ENCODE peak calls at places on chromosomes 3 and 15, in eight cellular contexts. One of them, this sample, is unnamed.

GRCh38 chr15:33586791-33587697 is 276.3 kb downstream of the RYR3 start:
- DNase-seq in CD4-positive, alpha-beta memory T cell: no peak
- DNase-seq in aorta: no peak
- DNase-seq in Karpas-422: no peak
- DNase-seq in AG09309: no peak
- DNase-seq in K562: no peak
- DNase-seq in stomach: no peak
- DNase-seq in fibroblast of mammary gland: no peak
- DNase-seq in this sample: no peak

GRCh38 chr3:129619726-129620162 is 13.3 kb upstream of the PLXND1 start:
- DNase-seq in CD4-positive, alpha-beta memory T cell: no peak
- DNase-seq in aorta: peak
- DNase-seq in Karpas-422: no peak
- DNase-seq in AG09309: no peak
- DNase-seq in K562: no peak
- DNase-seq in stomach: no peak
- DNase-seq in fibroblast of mammary gland: no peak
- DNase-seq in this sample: no peak

GRCh38 chr3:127690823-127691452 is 18.2 kb downstream of the ABTB1 start:
- DNase-seq in CD4-positive, alpha-beta memory T cell: no peak
- DNase-seq in aorta: peak
- DNase-seq in Karpas-422: peak
- DNase-seq in AG09309: no peak
- DNase-seq in K562: no peak
- DNase-seq in stomach: peak
- DNase-seq in fibroblast of mammary gland: peak
- DNase-seq in this sample: peak

GRCh38 chr15:53522878-53523455 is 236.5 kb downstream of the WDR72 start:
- DNase-seq in CD4-positive, alpha-beta memory T cell: no peak
- DNase-seq in aorta: no peak
- DNase-seq in Karpas-422: no peak
- DNase-seq in AG09309: no peak
- DNase-seq in K562: no peak
- DNase-seq in stomach: no peak
- DNase-seq in fibroblast of mammary gland: no peak
- DNase-seq in this sample: no peak

GRCh38 chr3:194588236-194588635 is 45.0 kb downstream of the TMEM44 start:
- DNase-seq in CD4-positive, alpha-beta memory T cell: no peak
- DNase-seq in aorta: no peak
- DNase-seq in Karpas-422: no peak
- DNase-seq in AG09309: no peak
- DNase-seq in K562: no peak
- DNase-seq in stomach: no peak
- DNase-seq in fibroblast of mammary gland: no peak
- DNase-seq in this sample: no peak

GRCh38 chr15:80779658-80780415 is 667 bp downstream of the CEMIP start:
- DNase-seq in CD4-positive, alpha-beta memory T cell: no peak
- DNase-seq in aorta: no peak
- DNase-seq in Karpas-422: no peak
- DNase-seq in AG09309: no peak
- DNase-seq in K562: no peak
- DNase-seq in stomach: no peak
- DNase-seq in fibroblast of mammary gland: peak
- DNase-seq in this sample: peak

GRCh38 chr3:139630532-139630931 is 47.2 kb downstream of the NMNAT3 start:
- DNase-seq in CD4-positive, alpha-beta memory T cell: no peak
- DNase-seq in aorta: no peak
- DNase-seq in Karpas-422: no peak
- DNase-seq in AG09309: no peak
- DNase-seq in K562: no peak
- DNase-seq in stomach: no peak
- DNase-seq in fibroblast of mammary gland: no peak
- DNase-seq in this sample: no peak

GRCh38 chr3:62128028-62128427 is 245.3 kb downstream of the FEZF2 start:
- DNase-seq in CD4-positive, alpha-beta memory T cell: no peak
- DNase-seq in aorta: no peak
- DNase-seq in Karpas-422: no peak
- DNase-seq in AG09309: peak
- DNase-seq in K562: no peak
- DNase-seq in stomach: no peak
- DNase-seq in fibroblast of mammary gland: peak
- DNase-seq in this sample: no peak

GRCh38 chr3:61768284-61769012 is 207.1 kb downstream of the PTPRG start:
- DNase-seq in CD4-positive, alpha-beta memory T cell: no peak
- DNase-seq in aorta: no peak
- DNase-seq in Karpas-422: no peak
- DNase-seq in AG09309: peak
- DNase-seq in K562: no peak
- DNase-seq in stomach: no peak
- DNase-seq in fibroblast of mammary gland: peak
- DNase-seq in this sample: peak

GRCh38 chr3:103991461-103992115 is 1375.1 kb upstream of the ALCAM start:
- DNase-seq in CD4-positive, alpha-beta memory T cell: no peak
- DNase-seq in aorta: no peak
- DNase-seq in Karpas-422: peak
- DNase-seq in AG09309: no peak
- DNase-seq in K562: no peak
- DNase-seq in stomach: no peak
- DNase-seq in fibroblast of mammary gland: peak
- DNase-seq in this sample: peak

GRCh38 chr15:60062826-60063225 is 58.7 kb downstream of the FOXB1 start:
- DNase-seq in CD4-positive, alpha-beta memory T cell: no peak
- DNase-seq in aorta: no peak
- DNase-seq in Karpas-422: no peak
- DNase-seq in AG09309: no peak
- DNase-seq in K562: no peak
- DNase-seq in stomach: no peak
- DNase-seq in fibroblast of mammary gland: peak
- DNase-seq in this sample: peak

GRCh38 chr15:92683511-92683834 is 27.9 kb upstream of the FAM174B start:
- DNase-seq in CD4-positive, alpha-beta memory T cell: no peak
- DNase-seq in aorta: no peak
- DNase-seq in Karpas-422: no peak
- DNase-seq in AG09309: no peak
- DNase-seq in K562: peak
- DNase-seq in stomach: peak
- DNase-seq in fibroblast of mammary gland: peak
- DNase-seq in this sample: peak

GRCh38 chr3:159711560-159712333 is 276.9 kb upstream of the IL12A start:
- DNase-seq in CD4-positive, alpha-beta memory T cell: no peak
- DNase-seq in aorta: peak
- DNase-seq in Karpas-422: no peak
- DNase-seq in AG09309: peak
- DNase-seq in K562: no peak
- DNase-seq in stomach: no peak
- DNase-seq in fibroblast of mammary gland: peak
- DNase-seq in this sample: peak

GRCh38 chr3:183975981-183976662 is 41.6 kb downstream of the ABCC5 start:
- DNase-seq in CD4-positive, alpha-beta memory T cell: no peak
- DNase-seq in aorta: no peak
- DNase-seq in Karpas-422: no peak
- DNase-seq in AG09309: no peak
- DNase-seq in K562: peak
- DNase-seq in stomach: no peak
- DNase-seq in fibroblast of mammary gland: peak
- DNase-seq in this sample: peak

GRCh38 chr3:152328841-152329240 is 60.1 kb downstream of the MBNL1 start:
- DNase-seq in CD4-positive, alpha-beta memory T cell: no peak
- DNase-seq in aorta: no peak
- DNase-seq in Karpas-422: no peak
- DNase-seq in AG09309: peak
- DNase-seq in K562: no peak
- DNase-seq in stomach: no peak
- DNase-seq in fibroblast of mammary gland: peak
- DNase-seq in this sample: peak

GRCh38 chr15:78540955-78541743 is 905 bp downstream of the PSMA4 start:
- DNase-seq in CD4-positive, alpha-beta memory T cell: peak
- DNase-seq in aorta: no peak
- DNase-seq in Karpas-422: peak
- DNase-seq in AG09309: no peak
- DNase-seq in K562: peak
- DNase-seq in stomach: no peak
- DNase-seq in fibroblast of mammary gland: no peak
- DNase-seq in this sample: peak

GRCh38 chr3:173932624-173933023 is 535.1 kb downstream of the NLGN1 start:
- DNase-seq in CD4-positive, alpha-beta memory T cell: no peak
- DNase-seq in aorta: no peak
- DNase-seq in Karpas-422: no peak
- DNase-seq in AG09309: peak
- DNase-seq in K562: no peak
- DNase-seq in stomach: no peak
- DNase-seq in fibroblast of mammary gland: peak
- DNase-seq in this sample: peak

GRCh38 chr3:188889070-188889491 is 282.7 kb upstream of the TPRG1 start:
- DNase-seq in CD4-positive, alpha-beta memory T cell: no peak
- DNase-seq in aorta: no peak
- DNase-seq in Karpas-422: no peak
- DNase-seq in AG09309: no peak
- DNase-seq in K562: no peak
- DNase-seq in stomach: no peak
- DNase-seq in fibroblast of mammary gland: peak
- DNase-seq in this sample: no peak

GRCh38 chr15:67400890-67401289 is 120.0 kb upstream of the C15orf61 start:
- DNase-seq in CD4-positive, alpha-beta memory T cell: no peak
- DNase-seq in aorta: no peak
- DNase-seq in Karpas-422: no peak
- DNase-seq in AG09309: no peak
- DNase-seq in K562: no peak
- DNase-seq in stomach: no peak
- DNase-seq in fibroblast of mammary gland: no peak
- DNase-seq in this sample: no peak

GRCh38 chr15:69462030-69462492 is 9.4 kb downstream of the RPLP1 start:
- DNase-seq in CD4-positive, alpha-beta memory T cell: no peak
- DNase-seq in aorta: peak
- DNase-seq in Karpas-422: no peak
- DNase-seq in AG09309: no peak
- DNase-seq in K562: no peak
- DNase-seq in stomach: peak
- DNase-seq in fibroblast of mammary gland: no peak
- DNase-seq in this sample: no peak

GRCh38 chr3:60079076-60079475 is 1029.3 kb upstream of the CFAP20DC start:
- DNase-seq in CD4-positive, alpha-beta memory T cell: no peak
- DNase-seq in aorta: no peak
- DNase-seq in Karpas-422: no peak
- DNase-seq in AG09309: no peak
- DNase-seq in K562: no peak
- DNase-seq in stomach: no peak
- DNase-seq in fibroblast of mammary gland: no peak
- DNase-seq in this sample: no peak

GRCh38 chr3:25465266-25465860 is 37.3 kb downstream of the RARB start:
- DNase-seq in CD4-positive, alpha-beta memory T cell: no peak
- DNase-seq in aorta: no peak
- DNase-seq in Karpas-422: no peak
- DNase-seq in AG09309: no peak
- DNase-seq in K562: no peak
- DNase-seq in stomach: no peak
- DNase-seq in fibroblast of mammary gland: no peak
- DNase-seq in this sample: no peak

GRCh38 chr3:160968731-160969130 is 136.4 kb downstream of the B3GALNT1 start:
- DNase-seq in CD4-positive, alpha-beta memory T cell: no peak
- DNase-seq in aorta: no peak
- DNase-seq in Karpas-422: no peak
- DNase-seq in AG09309: no peak
- DNase-seq in K562: no peak
- DNase-seq in stomach: no peak
- DNase-seq in fibroblast of mammary gland: peak
- DNase-seq in this sample: peak

GRCh38 chr3:24254649-24255048 is 240.0 kb downstream of the THRB start:
- DNase-seq in CD4-positive, alpha-beta memory T cell: no peak
- DNase-seq in aorta: no peak
- DNase-seq in Karpas-422: no peak
- DNase-seq in AG09309: no peak
- DNase-seq in K562: no peak
- DNase-seq in stomach: no peak
- DNase-seq in fibroblast of mammary gland: peak
- DNase-seq in this sample: peak

GRCh38 chr3:170614214-170614966 is 28.5 kb upstream of the SLC7A14 start:
- DNase-seq in CD4-positive, alpha-beta memory T cell: no peak
- DNase-seq in aorta: no peak
- DNase-seq in Karpas-422: no peak
- DNase-seq in AG09309: peak
- DNase-seq in K562: no peak
- DNase-seq in stomach: no peak
- DNase-seq in fibroblast of mammary gland: peak
- DNase-seq in this sample: peak

GRCh38 chr3:183265713-183266417 is 12.8 kb downstream of the B3GNT5 start:
- DNase-seq in CD4-positive, alpha-beta memory T cell: no peak
- DNase-seq in aorta: no peak
- DNase-seq in Karpas-422: no peak
- DNase-seq in AG09309: no peak
- DNase-seq in K562: no peak
- DNase-seq in stomach: peak
- DNase-seq in fibroblast of mammary gland: peak
- DNase-seq in this sample: peak

GRCh38 chr15:71152542-71152941 is 37.3 kb downstream of the THSD4 start:
- DNase-seq in CD4-positive, alpha-beta memory T cell: no peak
- DNase-seq in aorta: no peak
- DNase-seq in Karpas-422: no peak
- DNase-seq in AG09309: no peak
- DNase-seq in K562: no peak
- DNase-seq in stomach: no peak
- DNase-seq in fibroblast of mammary gland: no peak
- DNase-seq in this sample: no peak

GRCh38 chr3:71504250-71505036 is 79.1 kb downstream of the FOXP1 start:
- DNase-seq in CD4-positive, alpha-beta memory T cell: no peak
- DNase-seq in aorta: no peak
- DNase-seq in Karpas-422: no peak
- DNase-seq in AG09309: peak
- DNase-seq in K562: peak
- DNase-seq in stomach: no peak
- DNase-seq in fibroblast of mammary gland: peak
- DNase-seq in this sample: peak
- H3K4me3 ChIP-seq in CD4-positive, alpha-beta memory T cell: no peak
- H3K4me3 ChIP-seq in aorta: no peak
- H3K4me3 ChIP-seq in Karpas-422: no peak
- H3K4me3 ChIP-seq in AG09309: peak
- H3K4me3 ChIP-seq in K562: no peak
- H3K4me3 ChIP-seq in stomach: no peak
- H3K4me3 ChIP-seq in fibroblast of mammary gland: peak
- H3K4me3 ChIP-seq in this sample: no peak

GRCh38 chr3:52202384-52203077 is 4.6 kb downstream of the ALAS1 start:
- DNase-seq in CD4-positive, alpha-beta memory T cell: no peak
- DNase-seq in aorta: no peak
- DNase-seq in Karpas-422: peak
- DNase-seq in AG09309: no peak
- DNase-seq in K562: no peak
- DNase-seq in stomach: no peak
- DNase-seq in fibroblast of mammary gland: no peak
- DNase-seq in this sample: no peak
- H3K4me3 ChIP-seq in CD4-positive, alpha-beta memory T cell: no peak
- H3K4me3 ChIP-seq in aorta: no peak
- H3K4me3 ChIP-seq in Karpas-422: peak
- H3K4me3 ChIP-seq in AG09309: no peak
- H3K4me3 ChIP-seq in K562: no peak
- H3K4me3 ChIP-seq in stomach: no peak
- H3K4me3 ChIP-seq in fibroblast of mammary gland: no peak
- H3K4me3 ChIP-seq in this sample: no peak

GRCh38 chr3:57889807-57890206 is 118.4 kb upstream of the FLNB start:
- DNase-seq in CD4-positive, alpha-beta memory T cell: no peak
- DNase-seq in aorta: no peak
- DNase-seq in Karpas-422: no peak
- DNase-seq in AG09309: no peak
- DNase-seq in K562: no peak
- DNase-seq in stomach: no peak
- DNase-seq in fibroblast of mammary gland: peak
- DNase-seq in this sample: no peak
- H3K4me3 ChIP-seq in CD4-positive, alpha-beta memory T cell: no peak
- H3K4me3 ChIP-seq in aorta: peak
- H3K4me3 ChIP-seq in Karpas-422: no peak
- H3K4me3 ChIP-seq in AG09309: no peak
- H3K4me3 ChIP-seq in K562: no peak
- H3K4me3 ChIP-seq in stomach: peak
- H3K4me3 ChIP-seq in fibroblast of mammary gland: no peak
- H3K4me3 ChIP-seq in this sample: no peak

GRCh38 chr15:100790786-100791265 is 88.8 kb upstream of the ALDH1A3 start:
- DNase-seq in CD4-positive, alpha-beta memory T cell: no peak
- DNase-seq in aorta: no peak
- DNase-seq in Karpas-422: no peak
- DNase-seq in AG09309: no peak
- DNase-seq in K562: no peak
- DNase-seq in stomach: no peak
- DNase-seq in fibroblast of mammary gland: no peak
- DNase-seq in this sample: no peak
- H3K4me3 ChIP-seq in CD4-positive, alpha-beta memory T cell: no peak
- H3K4me3 ChIP-seq in aorta: no peak
- H3K4me3 ChIP-seq in Karpas-422: no peak
- H3K4me3 ChIP-seq in AG09309: no peak
- H3K4me3 ChIP-seq in K562: no peak
- H3K4me3 ChIP-seq in stomach: no peak
- H3K4me3 ChIP-seq in fibroblast of mammary gland: no peak
- H3K4me3 ChIP-seq in this sample: no peak

This sample was measured in astrocyte of the spinal cord.